ENCODE peak calls at places on chromosomes 2 and 18, in four cellular contexts. One of them, this sample, is unnamed.

GRCh38 chr18:7872569-7872968 is 305.5 kb downstream of the PTPRM start:
- DNase-seq in heart left ventricle: no peak
- DNase-seq in A549: peak; percentile 49
- DNase-seq in IMR-90: peak; percentile 62
- DNase-seq in this sample: no peak

GRCh38 chr2:240192661-240193060 is 52.2 kb upstream of the OTOS start:
- DNase-seq in heart left ventricle: no peak
- DNase-seq in A549: no peak
- DNase-seq in IMR-90: no peak
- DNase-seq in this sample: no peak

GRCh38 chr2:189411860-189412259 is 29.4 kb upstream of the WDR75 start:
- DNase-seq in heart left ventricle: no peak
- DNase-seq in A549: no peak
- DNase-seq in IMR-90: peak; percentile 96
- DNase-seq in this sample: peak; percentile 24

GRCh38 chr18:37414816-37415215 is 150.8 kb downstream of the CELF4 start:
- DNase-seq in heart left ventricle: no peak
- DNase-seq in A549: no peak
- DNase-seq in IMR-90: no peak
- DNase-seq in this sample: no peak

GRCh38 chr2:100539221-100539620 is 23.6 kb upstream of the PDCL3 start:
- DNase-seq in heart left ventricle: no peak
- DNase-seq in A549: no peak
- DNase-seq in IMR-90: no peak
- DNase-seq in this sample: no peak

GRCh38 chr2:213119061-213119809 is 32.2 kb downstream of the IKZF2 start:
- DNase-seq in heart left ventricle: no peak
- DNase-seq in A549: no peak
- DNase-seq in IMR-90: peak; percentile 90
- DNase-seq in this sample: no peak

GRCh38 chr2:149586063-149586462 is 1.5 kb downstream of the MMADHC start:
- DNase-seq in heart left ventricle: no peak
- DNase-seq in A549: no peak
- DNase-seq in IMR-90: no peak
- DNase-seq in this sample: no peak

GRCh38 chr18:21242141-21243040 is at the start of gene GREB1L:
- DNase-seq in heart left ventricle: peak; percentile 70
- DNase-seq in A549: peak; percentile 40
- DNase-seq in IMR-90: no peak
- DNase-seq in this sample: no peak

GRCh38 chr2:230748087-230748486 is 35.4 kb downstream of the CAB39 start:
- DNase-seq in heart left ventricle: no peak
- DNase-seq in A549: no peak
- DNase-seq in IMR-90: no peak
- DNase-seq in this sample: no peak

GRCh38 chr2:170022692-170023091 is 155.3 kb upstream of the MYO3B start:
- DNase-seq in heart left ventricle: no peak
- DNase-seq in A549: no peak
- DNase-seq in IMR-90: peak; percentile 89
- DNase-seq in this sample: no peak

GRCh38 chr2:231181848-231182247 is 16.6 kb upstream of the ARMC9 start:
- DNase-seq in heart left ventricle: peak; percentile 87
- DNase-seq in A549: peak; percentile 33
- DNase-seq in IMR-90: peak; percentile 50
- DNase-seq in this sample: peak; percentile 67

GRCh38 chr2:10806543-10806942 is 6.0 kb downstream of the PDIA6 start:
- DNase-seq in heart left ventricle: no peak
- DNase-seq in A549: no peak
- DNase-seq in IMR-90: no peak
- DNase-seq in this sample: no peak

GRCh38 chr18:44803019-44803650 is 122.4 kb downstream of the SETBP1 start:
- DNase-seq in heart left ventricle: peak; percentile 38
- DNase-seq in A549: no peak
- DNase-seq in IMR-90: peak; percentile 53
- DNase-seq in this sample: peak; percentile 47

GRCh38 chr2:157959249-157959648 is 83.1 kb upstream of the ACVR1 start:
- DNase-seq in heart left ventricle: no peak
- DNase-seq in A549: no peak
- DNase-seq in IMR-90: no peak
- DNase-seq in this sample: no peak

GRCh38 chr2:95158441-95158840 is 1.2 kb downstream of the ZNF514 start:
- DNase-seq in heart left ventricle: no peak
- DNase-seq in A549: no peak
- DNase-seq in IMR-90: no peak
- DNase-seq in this sample: no peak

GRCh38 chr18:24600076-24600654 is 139.7 kb downstream of the HRH4 start:
- DNase-seq in heart left ventricle: no peak
- DNase-seq in A549: peak; percentile 3
- DNase-seq in IMR-90: peak; percentile 75
- DNase-seq in this sample: no peak

GRCh38 chr2:133561045-133561852 is 7.0 kb downstream of the NCKAP5 start:
- DNase-seq in heart left ventricle: no peak
- DNase-seq in A549: no peak
- DNase-seq in IMR-90: peak; percentile 90
- DNase-seq in this sample: peak; percentile 32

GRCh38 chr2:188976545-188977268 is 2.5 kb downstream of the COL3A1 start:
- DNase-seq in heart left ventricle: no peak
- DNase-seq in A549: no peak
- DNase-seq in IMR-90: peak; percentile 81
- DNase-seq in this sample: no peak

GRCh38 chr18:69763002-69763401 is 184.7 kb downstream of the CD226 start:
- DNase-seq in heart left ventricle: no peak
- DNase-seq in A549: no peak
- DNase-seq in IMR-90: no peak
- DNase-seq in this sample: no peak

GRCh38 chr2:134852518-134852917 is 14.1 kb downstream of the ACMSD start:
- DNase-seq in heart left ventricle: no peak
- DNase-seq in A549: no peak
- DNase-seq in IMR-90: no peak
- DNase-seq in this sample: no peak

GRCh38 chr2:222561817-222562424 is 94.0 kb downstream of the FARSB start:
- DNase-seq in heart left ventricle: no peak
- DNase-seq in A549: peak; percentile 40
- DNase-seq in IMR-90: peak; percentile 22
- DNase-seq in this sample: no peak

GRCh38 chr18:12840382-12840781 is 43.7 kb downstream of the PTPN2 start:
- DNase-seq in heart left ventricle: no peak
- DNase-seq in A549: no peak
- DNase-seq in IMR-90: no peak
- DNase-seq in this sample: no peak

GRCh38 chr2:72961853-72962468 is 44.6 kb downstream of the EMX1 start:
- DNase-seq in heart left ventricle: peak; percentile 15
- DNase-seq in A549: no peak
- DNase-seq in IMR-90: no peak
- DNase-seq in this sample: no peak

GRCh38 chr2:223725494-223725893 is 111.9 kb downstream of the AP1S3 start:
- DNase-seq in heart left ventricle: peak; percentile 74
- DNase-seq in A549: peak; percentile 93
- DNase-seq in IMR-90: peak; percentile 99
- DNase-seq in this sample: peak; percentile 76

GRCh38 chr2:36469701-36470100 is 114.1 kb downstream of the CRIM1 start:
- DNase-seq in heart left ventricle: no peak
- DNase-seq in A549: no peak
- DNase-seq in IMR-90: no peak
- DNase-seq in this sample: no peak

GRCh38 chr2:9291331-9291730 is 84.7 kb downstream of the ASAP2 start:
- DNase-seq in heart left ventricle: no peak
- DNase-seq in A549: no peak
- DNase-seq in IMR-90: peak; percentile 38
- DNase-seq in this sample: no peak

GRCh38 chr18:41113885-41114482 is 841.0 kb upstream of the PIK3C3 start:
- DNase-seq in heart left ventricle: no peak
- DNase-seq in A549: no peak
- DNase-seq in IMR-90: peak; percentile 18
- DNase-seq in this sample: no peak

GRCh38 chr2:46943881-46944798 is 28.5 kb upstream of the MCFD2 start:
- DNase-seq in heart left ventricle: no peak
- DNase-seq in A549: no peak
- DNase-seq in IMR-90: no peak
- DNase-seq in this sample: no peak

GRCh38 chr2:222518570-222519381 is 94.4 kb downstream of the SGPP2 start:
- DNase-seq in heart left ventricle: no peak
- DNase-seq in A549: no peak
- DNase-seq in IMR-90: no peak
- DNase-seq in this sample: no peak

GRCh38 chr2:1894578-1894977 is 150.3 kb upstream of the PXDN start:
- DNase-seq in heart left ventricle: no peak
- DNase-seq in A549: no peak
- DNase-seq in IMR-90: no peak
- DNase-seq in this sample: peak; percentile 75

GRCh38 chr2:1893856-1894255 is 149.5 kb upstream of the PXDN start:
- DNase-seq in heart left ventricle: no peak
- DNase-seq in A549: no peak
- DNase-seq in IMR-90: no peak
- DNase-seq in this sample: no peak

GRCh38 chr2:1899396-1899730 is 155.0 kb upstream of the PXDN start:
- DNase-seq in heart left ventricle: no peak
- DNase-seq in A549: no peak
- DNase-seq in IMR-90: no peak
- DNase-seq in this sample: no peak

GRCh38 chr2:1900736-1901135 is 156.4 kb upstream of the PXDN start:
- DNase-seq in heart left ventricle: no peak
- DNase-seq in A549: no peak
- DNase-seq in IMR-90: no peak
- DNase-seq in this sample: no peak

GRCh38 chr2:1898461-1899395 is 154.4 kb upstream of the PXDN start:
- DNase-seq in heart left ventricle: no peak
- DNase-seq in A549: no peak
- DNase-seq in IMR-90: no peak
- DNase-seq in this sample: no peak
- TF ChIP-seq POLR2A in heart left ventricle: no peak
- TF ChIP-seq POLR2A in A549: no peak
- TF ChIP-seq POLR2A in IMR-90: no peak
- TF ChIP-seq POLR2A in this sample: no peak

DNA sequence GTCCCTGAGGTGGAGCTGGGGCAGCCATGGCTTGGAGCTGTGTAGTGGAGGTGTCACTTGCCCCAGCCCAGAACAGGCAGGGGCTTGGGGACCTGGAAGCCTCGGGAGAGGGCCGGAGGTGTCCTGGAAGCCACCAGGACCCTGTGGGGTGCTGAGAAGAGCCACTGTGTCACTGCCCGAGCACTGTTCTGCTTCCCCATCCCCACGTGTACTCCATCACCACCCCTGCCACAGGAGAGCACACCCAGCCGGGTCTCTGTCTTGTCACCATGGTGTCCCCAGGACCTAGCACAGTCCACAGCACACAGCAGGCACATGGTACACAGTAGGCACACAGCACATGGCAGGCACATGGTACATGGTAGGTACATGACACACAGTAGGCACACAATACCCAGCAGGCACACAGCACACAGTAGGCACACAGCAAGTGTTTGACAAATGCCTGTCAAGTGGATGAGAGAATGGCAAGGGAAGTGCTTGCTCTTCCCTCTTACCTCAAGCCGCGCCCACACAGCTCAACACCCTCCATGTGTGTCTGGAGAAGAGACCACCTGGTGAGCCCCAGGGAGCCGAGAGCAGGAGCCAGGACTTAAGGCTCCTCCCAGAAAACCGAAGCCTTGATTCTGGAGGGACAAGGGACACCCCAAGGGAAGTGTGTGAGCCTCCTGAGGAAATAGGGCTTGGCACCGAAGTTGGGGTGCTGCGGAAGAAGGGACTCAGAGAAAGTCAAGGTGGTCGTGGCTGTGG is 13.3 kb downstream of the MBP start:
- DNase-seq in heart left ventricle: no peak
- DNase-seq in A549: no peak
- DNase-seq in IMR-90: no peak
- DNase-seq in this sample: peak; percentile 78
- TF ChIP-seq CTCF in heart left ventricle: no peak
- TF ChIP-seq CTCF in A549: no peak
- TF ChIP-seq CTCF in IMR-90: no peak
- TF ChIP-seq CTCF in this sample: no peak

DNA sequence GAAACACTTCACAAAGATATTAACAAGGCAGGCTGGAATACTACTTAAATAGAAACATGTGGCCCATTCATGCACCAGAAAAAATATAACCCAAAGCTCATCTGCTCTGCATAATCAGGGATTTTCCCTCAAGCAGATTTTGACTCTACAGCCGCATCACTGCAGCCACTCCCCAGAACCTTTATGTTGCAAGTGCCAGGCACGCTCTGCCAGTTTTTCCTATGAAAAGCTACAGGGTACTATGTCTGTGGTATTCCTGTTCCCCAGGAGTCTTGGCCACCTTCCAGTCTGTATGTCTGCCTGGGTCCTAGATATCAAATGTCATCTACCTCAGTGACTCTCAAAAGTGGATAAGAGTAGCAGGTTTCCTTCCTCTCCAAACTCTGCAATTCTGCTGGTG is 3.8 kb downstream of the COA5 start:
- DNase-seq in heart left ventricle: no peak
- DNase-seq in A549: no peak
- DNase-seq in IMR-90: no peak
- DNase-seq in this sample: no peak
- H3K4me3 ChIP-seq in heart left ventricle: no peak overlapping the region
- H3K4me3 ChIP-seq in A549: no peak overlapping the region
- H3K4me3 ChIP-seq in IMR-90: no peak overlapping the region
- H3K4me3 ChIP-seq in this sample: no peak overlapping the region

GRCh38 chr2:31054383-31054782 is 83.9 kb downstream of the GALNT14 start:
- DNase-seq in heart left ventricle: no peak
- DNase-seq in A549: no peak
- DNase-seq in IMR-90: no peak
- DNase-seq in this sample: no peak
- TF ChIP-seq POLR2A in heart left ventricle: no peak
- TF ChIP-seq POLR2A in A549: no peak
- TF ChIP-seq POLR2A in IMR-90: no peak
- TF ChIP-seq POLR2A in this sample: no peak